ENCODE peak calls at places on chromosomes 6 and 20, in nine cellular contexts. One of them, this sample, is unnamed.
A peak's percentile ranks its signal among the peaks of the same experiment; 100 is the strongest.

GRCh38 chr6:25831532-25832306 is at the start of gene SLC17A1:
- DNase-seq in Calu3: peak; percentile 15
- DNase-seq in HFFc6: no peak
- DNase-seq in activated CD8-positive, alpha-beta memory T cell treated with anti-CD3 and anti-CD28 coated beads for 4 hours: no peak
- DNase-seq in GM19239: no peak
- DNase-seq in NCI-H2171 treated with DMSO at 0.1 percent for 48 hours: no peak
- DNase-seq in HS-27A: no peak
- DNase-seq in heart left ventricle: no peak
- DNase-seq in DMS53: no peak
- DNase-seq in this sample: peak; percentile 10

GRCh38 chr6:134519456-134519855 is 201.5 kb upstream of the SGK1 start:
- DNase-seq in HFFc6: no peak
- DNase-seq in Calu3: no peak
- DNase-seq in NCI-H2171 treated with DMSO at 0.1 percent for 48 hours: no peak
- DNase-seq in DMS53: no peak
- DNase-seq in activated CD8-positive, alpha-beta memory T cell treated with anti-CD3 and anti-CD28 coated beads for 4 hours: no peak
- DNase-seq in GM19239: no peak
- DNase-seq in HS-27A: no peak
- DNase-seq in heart left ventricle: peak; percentile 45
- DNase-seq in this sample: no peak

GRCh38 chr6:135871878-135872277 is 20.4 kb downstream of the PDE7B start:
- DNase-seq in DMS53: no peak
- DNase-seq in GM19239: no peak
- DNase-seq in Calu3: no peak
- DNase-seq in heart left ventricle: no peak
- DNase-seq in HFFc6: peak; percentile 56
- DNase-seq in HS-27A: peak; percentile 51
- DNase-seq in activated CD8-positive, alpha-beta memory T cell treated with anti-CD3 and anti-CD28 coated beads for 4 hours: no peak
- DNase-seq in NCI-H2171 treated with DMSO at 0.1 percent for 48 hours: no peak
- DNase-seq in this sample: no peak

GRCh38 chr6:44699082-44699481 is 311.6 kb downstream of the CDC5L start:
- DNase-seq in Calu3: no peak
- DNase-seq in heart left ventricle: no peak
- DNase-seq in activated CD8-positive, alpha-beta memory T cell treated with anti-CD3 and anti-CD28 coated beads for 4 hours: no peak
- DNase-seq in HS-27A: no peak
- DNase-seq in HFFc6: no peak
- DNase-seq in DMS53: no peak
- DNase-seq in GM19239: no peak
- DNase-seq in NCI-H2171 treated with DMSO at 0.1 percent for 48 hours: no peak
- DNase-seq in this sample: no peak

GRCh38 chr6:140660295-140660694 is 1285.8 kb upstream of the CITED2 start:
- DNase-seq in HFFc6: no peak
- DNase-seq in Calu3: no peak
- DNase-seq in activated CD8-positive, alpha-beta memory T cell treated with anti-CD3 and anti-CD28 coated beads for 4 hours: no peak
- DNase-seq in GM19239: no peak
- DNase-seq in DMS53: no peak
- DNase-seq in HS-27A: no peak
- DNase-seq in heart left ventricle: no peak
- DNase-seq in NCI-H2171 treated with DMSO at 0.1 percent for 48 hours: no peak
- DNase-seq in this sample: no peak

GRCh38 chr20:3677733-3678132 is 4.1 kb downstream of the ADAM33 start:
- DNase-seq in NCI-H2171 treated with DMSO at 0.1 percent for 48 hours: no peak
- DNase-seq in GM19239: no peak
- DNase-seq in HFFc6: no peak
- DNase-seq in activated CD8-positive, alpha-beta memory T cell treated with anti-CD3 and anti-CD28 coated beads for 4 hours: no peak
- DNase-seq in Calu3: no peak
- DNase-seq in HS-27A: no peak
- DNase-seq in DMS53: no peak
- DNase-seq in heart left ventricle: peak; percentile 44
- DNase-seq in this sample: no peak

GRCh38 chr6:161272600-161273355 is 1.1 kb downstream of the AGPAT4 start:
- DNase-seq in HFFc6: peak; percentile 63
- DNase-seq in HS-27A: no peak
- DNase-seq in GM19239: no peak
- DNase-seq in DMS53: peak; percentile 48
- DNase-seq in activated CD8-positive, alpha-beta memory T cell treated with anti-CD3 and anti-CD28 coated beads for 4 hours: no peak
- DNase-seq in Calu3: peak; percentile 34
- DNase-seq in NCI-H2171 treated with DMSO at 0.1 percent for 48 hours: no peak
- DNase-seq in heart left ventricle: no peak
- DNase-seq in this sample: peak; percentile 28

GRCh38 chr6:166999845-167000253 is 652 bp downstream of the CEP43 start:
- DNase-seq in activated CD8-positive, alpha-beta memory T cell treated with anti-CD3 and anti-CD28 coated beads for 4 hours: no peak
- DNase-seq in NCI-H2171 treated with DMSO at 0.1 percent for 48 hours: peak; percentile 4
- DNase-seq in DMS53: no peak
- DNase-seq in HFFc6: no peak
- DNase-seq in heart left ventricle: no peak
- DNase-seq in Calu3: no peak
- DNase-seq in GM19239: no peak
- DNase-seq in HS-27A: no peak
- DNase-seq in this sample: no peak

GRCh38 chr6:122042851-122043250 is 356.6 kb upstream of the HSF2 start:
- DNase-seq in NCI-H2171 treated with DMSO at 0.1 percent for 48 hours: no peak
- DNase-seq in GM19239: no peak
- DNase-seq in HFFc6: no peak
- DNase-seq in Calu3: no peak
- DNase-seq in DMS53: no peak
- DNase-seq in activated CD8-positive, alpha-beta memory T cell treated with anti-CD3 and anti-CD28 coated beads for 4 hours: no peak
- DNase-seq in heart left ventricle: no peak
- DNase-seq in HS-27A: no peak
- DNase-seq in this sample: no peak

GRCh38 chr20:44629542-44629941 is 22.0 kb downstream of the ADA start:
- DNase-seq in NCI-H2171 treated with DMSO at 0.1 percent for 48 hours: no peak
- DNase-seq in HS-27A: no peak
- DNase-seq in HFFc6: no peak
- DNase-seq in GM19239: no peak
- DNase-seq in heart left ventricle: no peak
- DNase-seq in DMS53: no peak
- DNase-seq in Calu3: no peak
- DNase-seq in activated CD8-positive, alpha-beta memory T cell treated with anti-CD3 and anti-CD28 coated beads for 4 hours: no peak
- DNase-seq in this sample: no peak

GRCh38 chr6:125888989-125889656 is 67.4 kb upstream of the HINT3 start:
- DNase-seq in heart left ventricle: no peak
- DNase-seq in NCI-H2171 treated with DMSO at 0.1 percent for 48 hours: no peak
- DNase-seq in Calu3: peak; percentile 23
- DNase-seq in HFFc6: peak; percentile 31
- DNase-seq in DMS53: peak; percentile 55
- DNase-seq in HS-27A: peak; percentile 22
- DNase-seq in activated CD8-positive, alpha-beta memory T cell treated with anti-CD3 and anti-CD28 coated beads for 4 hours: no peak
- DNase-seq in GM19239: no peak
- DNase-seq in this sample: peak; percentile 58

GRCh38 chr6:47278545-47278944 is 31.2 kb downstream of the TNFRSF21 start:
- DNase-seq in DMS53: no peak
- DNase-seq in activated CD8-positive, alpha-beta memory T cell treated with anti-CD3 and anti-CD28 coated beads for 4 hours: no peak
- DNase-seq in HS-27A: no peak
- DNase-seq in NCI-H2171 treated with DMSO at 0.1 percent for 48 hours: peak; percentile 51
- DNase-seq in GM19239: no peak
- DNase-seq in heart left ventricle: no peak
- DNase-seq in Calu3: no peak
- DNase-seq in HFFc6: no peak
- DNase-seq in this sample: no peak

GRCh38 chr6:113318553-113318952 is 538.6 kb upstream of the MARCKS start:
- DNase-seq in heart left ventricle: no peak
- DNase-seq in NCI-H2171 treated with DMSO at 0.1 percent for 48 hours: peak; percentile 69
- DNase-seq in HFFc6: no peak
- DNase-seq in HS-27A: no peak
- DNase-seq in GM19239: no peak
- DNase-seq in Calu3: no peak
- DNase-seq in DMS53: peak; percentile 18
- DNase-seq in activated CD8-positive, alpha-beta memory T cell treated with anti-CD3 and anti-CD28 coated beads for 4 hours: no peak
- DNase-seq in this sample: no peak

GRCh38 chr20:35601021-35601973 is 14.3 kb upstream of the SPAG4 start:
- DNase-seq in Calu3: no peak
- DNase-seq in NCI-H2171 treated with DMSO at 0.1 percent for 48 hours: peak; percentile 65
- DNase-seq in activated CD8-positive, alpha-beta memory T cell treated with anti-CD3 and anti-CD28 coated beads for 4 hours: peak; percentile 51
- DNase-seq in heart left ventricle: peak; percentile 74
- DNase-seq in GM19239: peak; percentile 70
- DNase-seq in HS-27A: no peak
- DNase-seq in DMS53: peak; percentile 90
- DNase-seq in HFFc6: peak; percentile 25
- DNase-seq in this sample: peak; percentile 57

GRCh38 chr6:37004044-37004984 is 1.1 kb upstream of the FGD2 start:
- DNase-seq in GM19239: no peak
- DNase-seq in NCI-H2171 treated with DMSO at 0.1 percent for 48 hours: no peak
- DNase-seq in HFFc6: no peak
- DNase-seq in DMS53: no peak
- DNase-seq in Calu3: no peak
- DNase-seq in HS-27A: no peak
- DNase-seq in activated CD8-positive, alpha-beta memory T cell treated with anti-CD3 and anti-CD28 coated beads for 4 hours: no peak
- DNase-seq in heart left ventricle: no peak
- DNase-seq in this sample: no peak

GRCh38 chr6:136647363-136647763 is 97.1 kb upstream of the MAP7 start:
- DNase-seq in HS-27A: no peak
- DNase-seq in DMS53: no peak
- DNase-seq in NCI-H2171 treated with DMSO at 0.1 percent for 48 hours: no peak
- DNase-seq in heart left ventricle: no peak
- DNase-seq in activated CD8-positive, alpha-beta memory T cell treated with anti-CD3 and anti-CD28 coated beads for 4 hours: peak; percentile 2
- DNase-seq in HFFc6: no peak
- DNase-seq in GM19239: no peak
- DNase-seq in Calu3: no peak
- DNase-seq in this sample: no peak

GRCh38 chr6:136527831-136528230 is 22.4 kb downstream of the MAP7 start:
- DNase-seq in HFFc6: no peak
- DNase-seq in HS-27A: no peak
- DNase-seq in heart left ventricle: no peak
- DNase-seq in Calu3: no peak
- DNase-seq in GM19239: no peak
- DNase-seq in NCI-H2171 treated with DMSO at 0.1 percent for 48 hours: no peak
- DNase-seq in activated CD8-positive, alpha-beta memory T cell treated with anti-CD3 and anti-CD28 coated beads for 4 hours: no peak
- DNase-seq in DMS53: no peak
- DNase-seq in this sample: no peak

GRCh38 chr6:155126727-155127439 is 131.8 kb downstream of the TIAM2 start:
- DNase-seq in GM19239: no peak
- DNase-seq in Calu3: peak; percentile 80
- DNase-seq in activated CD8-positive, alpha-beta memory T cell treated with anti-CD3 and anti-CD28 coated beads for 4 hours: no peak
- DNase-seq in DMS53: peak; percentile 73
- DNase-seq in HFFc6: peak; percentile 84
- DNase-seq in NCI-H2171 treated with DMSO at 0.1 percent for 48 hours: no peak
- DNase-seq in heart left ventricle: no peak
- DNase-seq in HS-27A: no peak
- DNase-seq in this sample: no peak

GRCh38 chr20:53859684-53860083 is 210.7 kb downstream of the BCAS1 start:
- DNase-seq in Calu3: no peak
- DNase-seq in activated CD8-positive, alpha-beta memory T cell treated with anti-CD3 and anti-CD28 coated beads for 4 hours: no peak
- DNase-seq in DMS53: no peak
- DNase-seq in NCI-H2171 treated with DMSO at 0.1 percent for 48 hours: peak; percentile 78
- DNase-seq in GM19239: no peak
- DNase-seq in HFFc6: no peak
- DNase-seq in HS-27A: no peak
- DNase-seq in heart left ventricle: peak; percentile 78
- DNase-seq in this sample: no peak

GRCh38 chr6:137543114-137543513 is 48.9 kb upstream of the OLIG3 start:
- DNase-seq in NCI-H2171 treated with DMSO at 0.1 percent for 48 hours: peak; percentile 45
- DNase-seq in Calu3: no peak
- DNase-seq in GM19239: no peak
- DNase-seq in HS-27A: no peak
- DNase-seq in HFFc6: no peak
- DNase-seq in activated CD8-positive, alpha-beta memory T cell treated with anti-CD3 and anti-CD28 coated beads for 4 hours: no peak
- DNase-seq in heart left ventricle: no peak
- DNase-seq in DMS53: peak; percentile 29
- DNase-seq in this sample: no peak

GRCh38 chr6:157850030-157850429 is 27.0 kb downstream of the SNX9 start:
- DNase-seq in DMS53: no peak
- DNase-seq in HFFc6: no peak
- DNase-seq in HS-27A: no peak
- DNase-seq in GM19239: no peak
- DNase-seq in heart left ventricle: no peak
- DNase-seq in activated CD8-positive, alpha-beta memory T cell treated with anti-CD3 and anti-CD28 coated beads for 4 hours: no peak
- DNase-seq in Calu3: no peak
- DNase-seq in NCI-H2171 treated with DMSO at 0.1 percent for 48 hours: no peak
- DNase-seq in this sample: no peak

GRCh38 chr6:43707767-43708166 is 20.2 kb upstream of the MRPS18A start:
- DNase-seq in DMS53: no peak
- DNase-seq in HS-27A: no peak
- DNase-seq in heart left ventricle: no peak
- DNase-seq in Calu3: no peak
- DNase-seq in activated CD8-positive, alpha-beta memory T cell treated with anti-CD3 and anti-CD28 coated beads for 4 hours: no peak
- DNase-seq in NCI-H2171 treated with DMSO at 0.1 percent for 48 hours: no peak
- DNase-seq in HFFc6: no peak
- DNase-seq in GM19239: no peak
- DNase-seq in this sample: no peak

GRCh38 chr20:35558981-35559693 is 17.3 kb downstream of the ERGIC3 start:
- DNase-seq in DMS53: no peak
- DNase-seq in NCI-H2171 treated with DMSO at 0.1 percent for 48 hours: no peak
- DNase-seq in HFFc6: no peak
- DNase-seq in heart left ventricle: no peak
- DNase-seq in HS-27A: no peak
- DNase-seq in Calu3: no peak
- DNase-seq in GM19239: no peak
- DNase-seq in activated CD8-positive, alpha-beta memory T cell treated with anti-CD3 and anti-CD28 coated beads for 4 hours: no peak
- DNase-seq in this sample: no peak

GRCh38 chr6:33746036-33746600 is 587 bp downstream of the IP6K3 start:
- DNase-seq in Calu3: no peak
- DNase-seq in NCI-H2171 treated with DMSO at 0.1 percent for 48 hours: peak; percentile 64
- DNase-seq in GM19239: no peak
- DNase-seq in activated CD8-positive, alpha-beta memory T cell treated with anti-CD3 and anti-CD28 coated beads for 4 hours: no peak
- DNase-seq in HS-27A: peak; percentile 43
- DNase-seq in heart left ventricle: peak; percentile 70
- DNase-seq in DMS53: peak; percentile 84
- DNase-seq in HFFc6: peak; percentile 35
- DNase-seq in this sample: no peak

GRCh38 chr20:58003525-58003924 is 224.9 kb downstream of the ANKRD60 start:
- DNase-seq in NCI-H2171 treated with DMSO at 0.1 percent for 48 hours: peak; percentile 64
- DNase-seq in heart left ventricle: no peak
- DNase-seq in Calu3: no peak
- DNase-seq in HS-27A: no peak
- DNase-seq in activated CD8-positive, alpha-beta memory T cell treated with anti-CD3 and anti-CD28 coated beads for 4 hours: no peak
- DNase-seq in DMS53: no peak
- DNase-seq in GM19239: no peak
- DNase-seq in HFFc6: no peak
- DNase-seq in this sample: peak; percentile 20

GRCh38 chr6:53640361-53640760 is 25.2 kb downstream of the KLHL31 start:
- DNase-seq in NCI-H2171 treated with DMSO at 0.1 percent for 48 hours: no peak
- DNase-seq in heart left ventricle: no peak
- DNase-seq in Calu3: no peak
- DNase-seq in activated CD8-positive, alpha-beta memory T cell treated with anti-CD3 and anti-CD28 coated beads for 4 hours: no peak
- DNase-seq in HS-27A: no peak
- DNase-seq in DMS53: no peak
- DNase-seq in GM19239: no peak
- DNase-seq in HFFc6: no peak
- DNase-seq in this sample: no peak

GRCh38 chr6:7691021-7691420 is 34.9 kb upstream of the BMP6 start:
- DNase-seq in Calu3: no peak
- DNase-seq in GM19239: no peak
- DNase-seq in NCI-H2171 treated with DMSO at 0.1 percent for 48 hours: no peak
- DNase-seq in heart left ventricle: no peak
- DNase-seq in HFFc6: no peak
- DNase-seq in activated CD8-positive, alpha-beta memory T cell treated with anti-CD3 and anti-CD28 coated beads for 4 hours: no peak
- DNase-seq in DMS53: no peak
- DNase-seq in HS-27A: no peak
- DNase-seq in this sample: no peak

GRCh38 chr6:293185-294174 is 1.2 kb downstream of the DUSP22 start:
- DNase-seq in GM19239: no peak
- DNase-seq in DMS53: no peak
- DNase-seq in heart left ventricle: no peak
- DNase-seq in activated CD8-positive, alpha-beta memory T cell treated with anti-CD3 and anti-CD28 coated beads for 4 hours: peak; percentile 44
- DNase-seq in Calu3: no peak
- DNase-seq in HFFc6: no peak
- DNase-seq in NCI-H2171 treated with DMSO at 0.1 percent for 48 hours: no peak
- DNase-seq in HS-27A: no peak
- DNase-seq in this sample: no peak

GRCh38 chr6:35213824-35214756 is at the start of gene SCUBE3:
- DNase-seq in NCI-H2171 treated with DMSO at 0.1 percent for 48 hours: peak; percentile 54
- DNase-seq in HS-27A: no peak
- DNase-seq in activated CD8-positive, alpha-beta memory T cell treated with anti-CD3 and anti-CD28 coated beads for 4 hours: no peak
- DNase-seq in DMS53: peak; percentile 59
- DNase-seq in GM19239: peak; percentile 62
- DNase-seq in HFFc6: peak; percentile 19
- DNase-seq in heart left ventricle: no peak
- DNase-seq in Calu3: peak; percentile 51
- DNase-seq in this sample: peak; percentile 69

This sample was measured in HEK293T.